ENCODE peak calls at places on chromosomes 1 and 21, in five cellular contexts. U is esophagus muscularis mucosa, B is LHCN-M2, K is epithelial cell of esophagus, S is A549. P is an unnamed sample.

GRCh38 chr1:218501073-218501612 is 156.0 kb downstream of the TGFB2 start:
- DNase-seq in S (no peak), U (no peak), B (no peak), K (no peak), P (no peak)

GRCh38 chr1:21212126-21212525 is 35.4 kb upstream of the EIF4G3 start:
- DNase-seq in B (peak; percentile 13), K (no peak), S (no peak), U (no peak), P (no peak)

GRCh38 chr1:212690816-212691403 is 8.7 kb downstream of the BATF3 start:
- DNase-seq in U (no peak), B (no peak), S (no peak), K (no peak), P (no peak)

GRCh38 chr1:154407866-154408777 is 3.0 kb downstream of the IL6R start:
- DNase-seq in U (no peak), K (no peak), S (no peak), B (no peak), P (no peak)

GRCh38 chr1:100481320-100481719 is 56.6 kb upstream of the GPR88 start:
- DNase-seq in U (no peak), K (no peak), S (no peak), B (no peak), P (no peak)

GRCh38 chr1:68331117-68331865 is 99.0 kb upstream of the WLS start:
- DNase-seq in B (peak; percentile 84), S (no peak), K (peak; percentile 69), U (no peak), P (peak; percentile 63)

GRCh38 chr1:206012086-206012859 is 9.1 kb upstream of the RAB7B start:
- DNase-seq in U (no peak), S (no peak), B (peak; percentile 61), K (no peak), P (peak; percentile 63)

GRCh38 chr1:24964811-24965570 is 34.9 kb upstream of the RUNX3 start:
- DNase-seq in U (no peak), B (no peak), S (no peak), K (no peak), P (no peak)

GRCh38 chr21:37700641-37701202 is 215.5 kb downstream of the KCNJ6 start:
- DNase-seq in S (peak; percentile 84), U (no peak), K (peak; percentile 82), B (peak; percentile 91), P (peak; percentile 80)

GRCh38 chr1:173249349-173249748 is 42.2 kb upstream of the TNFSF4 start:
- DNase-seq in B (peak; percentile 49), K (peak; percentile 42), S (peak; percentile 10), U (no peak), P (no peak)

GRCh38 chr21:28298251-28298672 is 694.4 kb downstream of the LTN1 start:
- DNase-seq in U (no peak), K (peak; percentile 33), B (peak; percentile 17), S (no peak), P (no peak)

GRCh38 chr1:178529364-178530036 is 16.6 kb downstream of the TEX35 start:
- DNase-seq in U (no peak), S (no peak), K (peak; percentile 79), B (no peak), P (no peak)

GRCh38 chr1:65164633-65165032 is 16.6 kb downstream of the AK4 start:
- DNase-seq in B (peak; percentile 46), S (no peak), K (peak; percentile 79), U (no peak), P (no peak)

GRCh38 chr1:4745560-4745959 is 91.2 kb downstream of the AJAP1 start:
- DNase-seq in S (no peak), B (no peak), K (no peak), U (no peak), P (no peak)

GRCh38 chr1:68291763-68292384 is 59.6 kb upstream of the WLS start:
- DNase-seq in B (no peak), K (no peak), U (no peak), S (no peak), P (no peak)